ENCODE peak calls at places on chromosome 22, in four cellular contexts. U is A549, C is PC-9, V is fibroblast of lung. Q is an unnamed sample.

GRCh38 chr22:22936915-22937656 is 49.5 kb downstream of the IGLL5 start:
- DNase-seq in U (no peak), C (no peak), V (no peak), Q (no peak)

GRCh38 chr22:18076060-18076497 is 1.7 kb upstream of the PEX26 start:
- DNase-seq in U (peak; percentile 48), V (peak; percentile 77), C (peak; percentile 74), Q (peak; percentile 57)

GRCh38 chr22:29108137-29108536 is 35.3 kb downstream of the KREMEN1 start:
- DNase-seq in C (peak; percentile 52), U (peak; percentile 25), V (peak; percentile 71), Q (no peak)

GRCh38 chr22:25399649-25400151 is 164.8 kb upstream of the GRK3 start:
- DNase-seq in U (no peak), V (no peak), C (no peak), Q (no peak)

GRCh38 chr22:50525991-50526848 is 822 bp upstream of the SCO2 start:
- DNase-seq in V (peak; percentile 69), U (peak; percentile 53), C (peak; percentile 62), Q (peak; percentile 94)

GRCh38 chr22:39177791-39178190 is 25.3 kb upstream of the CBX7 start:
- DNase-seq in C (no peak), U (no peak), V (no peak), Q (no peak)

GRCh38 chr22:49867303-49868250 is 13.9 kb downstream of the ZBED4 start:
- DNase-seq in U (no peak), V (no peak), C (no peak), Q (no peak)

GRCh38 chr22:39710380-39711117 is 140.0 kb downstream of the CACNA1I start:
- DNase-seq in C (no peak), V (peak; percentile 8), U (no peak), Q (peak; percentile 48)

GRCh38 chr22:48536691-48537591 is 1290.7 kb downstream of the BRD1 start:
- DNase-seq in V (peak; percentile 20), U (no peak), C (no peak), Q (no peak)

GRCh38 chr22:39179841-39180335 is 27.4 kb upstream of the CBX7 start:
- DNase-seq in V (no peak), C (no peak), U (no peak), Q (peak; percentile 57)

GRCh38 chr22:44348963-44349950 is 36.5 kb upstream of the SHISAL1 start:
- DNase-seq in U (no peak), C (no peak), V (no peak), Q (peak; percentile 15)

GRCh38 chr22:43876866-43877509 is 14.7 kb upstream of the SULT4A1 start:
- DNase-seq in V (no peak), U (no peak), C (no peak), Q (no peak)

GRCh38 chr22:49617264-49617663 is 210.4 kb downstream of the BRD1 start:
- DNase-seq in C (no peak), U (no peak), V (no peak), Q (no peak)

GRCh38 chr22:37741312-37741795 is 44.5 kb downstream of the TRIOBP start:
- DNase-seq in C (no peak), U (peak; percentile 35), V (peak; percentile 93), Q (peak; percentile 77)

GRCh38 chr22:45910928-45911467 is 66.0 kb downstream of the WNT7B start:
- DNase-seq in U (no peak), V (no peak), C (no peak), Q (no peak)
- H3K27ac ChIP-seq in U (peak overlapping the region; percentile 94), V (no peak overlapping the region), C (peak overlapping the region; percentile 62), Q (no peak overlapping the region)

GRCh38 chr22:27588915-27589314 is 212.6 kb downstream of the MN1 start:
- DNase-seq in V (no peak), C (no peak), U (no peak), Q (no peak)

GRCh38 chr22:27588273-27588672 is 213.3 kb downstream of the MN1 start:
- DNase-seq in C (no peak), V (no peak), U (no peak), Q (no peak)

GRCh38 chr22:27593378-27593777 is 208.2 kb downstream of the MN1 start:
- DNase-seq in C (no peak), V (no peak), U (no peak), Q (no peak)

GRCh38 chr22:27594020-27594419 is 207.5 kb downstream of the MN1 start:
- DNase-seq in V (no peak), C (no peak), U (no peak), Q (no peak)

DNA sequence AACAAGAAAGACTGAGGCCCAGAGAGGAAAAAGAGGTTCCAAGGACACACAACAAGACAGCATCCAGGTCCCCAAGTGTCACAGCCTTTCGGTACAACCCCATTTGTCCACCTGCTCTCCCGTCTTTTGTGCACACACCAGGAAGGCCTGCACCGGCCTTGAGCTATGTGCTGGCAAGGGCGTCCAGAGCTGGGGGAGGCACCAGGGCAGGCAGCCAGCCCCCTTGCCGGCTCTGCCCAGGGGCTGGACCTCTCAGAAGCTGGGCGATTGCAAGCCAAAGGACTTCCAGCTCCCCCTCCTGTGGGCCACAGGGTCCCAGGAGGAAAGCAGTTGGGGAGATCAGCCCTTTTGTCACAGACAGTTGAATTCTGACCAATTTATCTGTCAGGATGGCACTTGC is 210.5 kb downstream of the MN1 start:
- DNase-seq in V (no peak), C (no peak), U (no peak), Q (no peak)
- H3K27ac ChIP-seq in V (no peak overlapping the region), C (no peak overlapping the region), U (no peak overlapping the region), Q (no peak overlapping the region)

GRCh38 chr22:32050678-32051515 is 7.8 kb downstream of the SLC5A1 start:
- DNase-seq in V (peak; percentile 90), C (peak; percentile 96), U (peak; percentile 40), Q (peak; percentile 75)
- H3K27ac ChIP-seq in V (no peak overlapping the region), C (peak overlapping the region; percentile 85), U (peak overlapping the region; percentile 73), Q (no peak overlapping the region)

GRCh38 chr22:46807458-46807857 is 45.0 kb downstream of the TBC1D22A start:
- DNase-seq in C (no peak), V (no peak), U (no peak), Q (no peak)
- H3K27ac ChIP-seq in C (no peak overlapping the region), V (no peak overlapping the region), U (no peak overlapping the region), Q (no peak overlapping the region)

GRCh38 chr22:26643368-26644100 is 13.9 kb upstream of the MIAT start:
- DNase-seq in V (no peak), U (no peak), C (no peak), Q (no peak)
- H3K27ac ChIP-seq in V (no peak overlapping the region), U (no peak overlapping the region), C (no peak overlapping the region), Q (no peak overlapping the region)

Q was measured in SJCRH30.